ENCODE peak calls at places on chromosomes 3 and 15, in nine cellular contexts. One of them, this sample, is unnamed.

GRCh38 chr3:188468672-188469071 is 314.7 kb downstream of the LPP start:
- DNase-seq in GM13976: no peak
- DNase-seq in NCI-H2081: no peak
- DNase-seq in naive thymus-derived CD4-positive, alpha-beta T cell: no peak
- DNase-seq in heart right ventricle: peak
- DNase-seq in spleen: no peak
- DNase-seq in stimulated activated CD4-positive, alpha-beta T cell treated with anti-CD3 and anti-CD28 coated beads, Interleukin-4, amount 100 ng/mL, for 48 hours: no peak
- DNase-seq in HCEC 1CT: no peak
- DNase-seq in NCI-H345: peak
- DNase-seq in this sample: no peak

GRCh38 chr3:189853906-189854305 is 222.7 kb downstream of the TP63 start:
- DNase-seq in heart right ventricle: no peak
- DNase-seq in NCI-H345: no peak
- DNase-seq in HCEC 1CT: no peak
- DNase-seq in naive thymus-derived CD4-positive, alpha-beta T cell: no peak
- DNase-seq in GM13976: no peak
- DNase-seq in spleen: no peak
- DNase-seq in stimulated activated CD4-positive, alpha-beta T cell treated with anti-CD3 and anti-CD28 coated beads, Interleukin-4, amount 100 ng/mL, for 48 hours: no peak
- DNase-seq in NCI-H2081: no peak
- DNase-seq in this sample: no peak

GRCh38 chr15:66633346-66633745 is 67.5 kb upstream of the LCTL start:
- DNase-seq in GM13976: no peak
- DNase-seq in NCI-H345: no peak
- DNase-seq in heart right ventricle: no peak
- DNase-seq in stimulated activated CD4-positive, alpha-beta T cell treated with anti-CD3 and anti-CD28 coated beads, Interleukin-4, amount 100 ng/mL, for 48 hours: no peak
- DNase-seq in naive thymus-derived CD4-positive, alpha-beta T cell: no peak
- DNase-seq in spleen: no peak
- DNase-seq in NCI-H2081: no peak
- DNase-seq in HCEC 1CT: no peak
- DNase-seq in this sample: no peak

GRCh38 chr3:123044981-123045763 is 17.6 kb upstream of the SEMA5B start:
- DNase-seq in NCI-H2081: no peak
- DNase-seq in HCEC 1CT: no peak
- DNase-seq in naive thymus-derived CD4-positive, alpha-beta T cell: no peak
- DNase-seq in heart right ventricle: no peak
- DNase-seq in GM13976: no peak
- DNase-seq in stimulated activated CD4-positive, alpha-beta T cell treated with anti-CD3 and anti-CD28 coated beads, Interleukin-4, amount 100 ng/mL, for 48 hours: no peak
- DNase-seq in spleen: no peak
- DNase-seq in NCI-H345: no peak
- DNase-seq in this sample: no peak

GRCh38 chr3:143970773-143971366 is 753 bp upstream of the DIPK2A start:
- DNase-seq in NCI-H2081: peak
- DNase-seq in stimulated activated CD4-positive, alpha-beta T cell treated with anti-CD3 and anti-CD28 coated beads, Interleukin-4, amount 100 ng/mL, for 48 hours: peak
- DNase-seq in GM13976: peak
- DNase-seq in heart right ventricle: peak
- DNase-seq in naive thymus-derived CD4-positive, alpha-beta T cell: peak
- DNase-seq in HCEC 1CT: peak
- DNase-seq in spleen: peak
- DNase-seq in NCI-H345: peak
- DNase-seq in this sample: peak

GRCh38 chr15:29821416-29822099 is 710 bp downstream of the TJP1 start:
- DNase-seq in stimulated activated CD4-positive, alpha-beta T cell treated with anti-CD3 and anti-CD28 coated beads, Interleukin-4, amount 100 ng/mL, for 48 hours: peak
- DNase-seq in spleen: no peak
- DNase-seq in heart right ventricle: peak
- DNase-seq in HCEC 1CT: peak
- DNase-seq in naive thymus-derived CD4-positive, alpha-beta T cell: peak
- DNase-seq in GM13976: peak
- DNase-seq in NCI-H2081: peak
- DNase-seq in NCI-H345: peak
- DNase-seq in this sample: peak

GRCh38 chr3:18086078-18086477 is 339.1 kb downstream of the SATB1 start:
- DNase-seq in GM13976: no peak
- DNase-seq in naive thymus-derived CD4-positive, alpha-beta T cell: no peak
- DNase-seq in spleen: no peak
- DNase-seq in NCI-H2081: no peak
- DNase-seq in HCEC 1CT: no peak
- DNase-seq in stimulated activated CD4-positive, alpha-beta T cell treated with anti-CD3 and anti-CD28 coated beads, Interleukin-4, amount 100 ng/mL, for 48 hours: no peak
- DNase-seq in NCI-H345: no peak
- DNase-seq in heart right ventricle: no peak
- DNase-seq in this sample: no peak

GRCh38 chr3:197393711-197394110 is 95.3 kb upstream of the DLG1 start:
- DNase-seq in stimulated activated CD4-positive, alpha-beta T cell treated with anti-CD3 and anti-CD28 coated beads, Interleukin-4, amount 100 ng/mL, for 48 hours: no peak
- DNase-seq in GM13976: no peak
- DNase-seq in heart right ventricle: no peak
- DNase-seq in NCI-H345: no peak
- DNase-seq in HCEC 1CT: no peak
- DNase-seq in naive thymus-derived CD4-positive, alpha-beta T cell: no peak
- DNase-seq in spleen: peak
- DNase-seq in NCI-H2081: no peak
- DNase-seq in this sample: no peak

GRCh38 chr3:171712168-171712938 is 97.9 kb downstream of the PLD1 start:
- DNase-seq in spleen: no peak
- DNase-seq in NCI-H2081: no peak
- DNase-seq in naive thymus-derived CD4-positive, alpha-beta T cell: no peak
- DNase-seq in HCEC 1CT: peak
- DNase-seq in GM13976: no peak
- DNase-seq in stimulated activated CD4-positive, alpha-beta T cell treated with anti-CD3 and anti-CD28 coated beads, Interleukin-4, amount 100 ng/mL, for 48 hours: no peak
- DNase-seq in heart right ventricle: no peak
- DNase-seq in NCI-H345: no peak
- DNase-seq in this sample: no peak

GRCh38 chr3:194871864-194872668 is 186.4 kb downstream of the FAM43A start:
- DNase-seq in NCI-H345: no peak
- DNase-seq in NCI-H2081: no peak
- DNase-seq in stimulated activated CD4-positive, alpha-beta T cell treated with anti-CD3 and anti-CD28 coated beads, Interleukin-4, amount 100 ng/mL, for 48 hours: no peak
- DNase-seq in GM13976: no peak
- DNase-seq in spleen: no peak
- DNase-seq in HCEC 1CT: peak
- DNase-seq in naive thymus-derived CD4-positive, alpha-beta T cell: no peak
- DNase-seq in heart right ventricle: no peak
- DNase-seq in this sample: no peak

This sample was measured in central memory CD4-positive, alpha-beta T cell.